ENCODE peak calls at places on chromosomes 1 and 21, in four cellular contexts. One of them, this sample, is unnamed.

GRCh38 chr21:43018519-43018918 is 44.2 kb downstream of the PKNOX1 start:
- DNase-seq in GM04503: no peak
- DNase-seq in HS-27A: no peak
- DNase-seq in skeletal muscle cell: no peak
- DNase-seq in this sample: no peak

GRCh38 chr21:33211732-33212131 is 18.0 kb upstream of the IFNAR2 start:
- DNase-seq in GM04503: no peak
- DNase-seq in HS-27A: no peak
- DNase-seq in skeletal muscle cell: no peak
- DNase-seq in this sample: no peak

GRCh38 chr1:93354749-93355148 is 9.0 kb downstream of the DR1 start:
- DNase-seq in GM04503: no peak
- DNase-seq in skeletal muscle cell: no peak
- DNase-seq in HS-27A: no peak
- DNase-seq in this sample: no peak

GRCh38 chr1:176800978-176801552 is 338.1 kb downstream of the PAPPA2 start:
- DNase-seq in skeletal muscle cell: no peak
- DNase-seq in GM04503: no peak
- DNase-seq in HS-27A: no peak
- DNase-seq in this sample: no peak

GRCh38 chr21:43696214-43696613 is 22.7 kb upstream of the PDXK start:
- DNase-seq in HS-27A: no peak
- DNase-seq in skeletal muscle cell: no peak
- DNase-seq in GM04503: no peak
- DNase-seq in this sample: no peak

GRCh38 chr1:25099343-25099951 is 132.9 kb downstream of the SYF2 start:
- DNase-seq in HS-27A: no peak
- DNase-seq in GM04503: no peak
- DNase-seq in skeletal muscle cell: no peak
- DNase-seq in this sample: no peak

GRCh38 chr1:52461821-52462220 is 57.4 kb downstream of the PRPF38A start:
- DNase-seq in GM04503: no peak
- DNase-seq in skeletal muscle cell: no peak
- DNase-seq in HS-27A: no peak
- DNase-seq in this sample: no peak

GRCh38 chr21:34818663-34819158 is 149.9 kb downstream of the CLIC6 start:
- DNase-seq in HS-27A: no peak
- DNase-seq in GM04503: no peak
- DNase-seq in skeletal muscle cell: no peak
- DNase-seq in this sample: no peak

GRCh38 chr1:21189906-21190500 is 13.3 kb upstream of the EIF4G3 start:
- DNase-seq in GM04503: no peak
- DNase-seq in skeletal muscle cell: no peak
- DNase-seq in HS-27A: no peak
- DNase-seq in this sample: no peak

GRCh38 chr21:36750579-36750959 is 51.7 kb downstream of the SIM2 start:
- DNase-seq in skeletal muscle cell: no peak
- DNase-seq in HS-27A: no peak
- DNase-seq in GM04503: no peak
- DNase-seq in this sample: no peak

GRCh38 chr1:78676347-78676982 is 26.8 kb downstream of the IFI44 start:
- DNase-seq in GM04503: no peak
- DNase-seq in skeletal muscle cell: peak; percentile 22
- DNase-seq in HS-27A: no peak
- DNase-seq in this sample: peak; percentile 65

GRCh38 chr1:15016526-15016925 is 137.0 kb upstream of the TMEM51 start:
- DNase-seq in HS-27A: no peak
- DNase-seq in skeletal muscle cell: no peak
- DNase-seq in GM04503: no peak
- DNase-seq in this sample: no peak

GRCh38 chr1:151455231-151455630 is 4.1 kb downstream of the POGZ start:
- DNase-seq in GM04503: no peak
- DNase-seq in HS-27A: no peak
- DNase-seq in skeletal muscle cell: no peak
- DNase-seq in this sample: no peak

GRCh38 chr1:193545171-193545570 is 358.8 kb upstream of the B3GALT2 start:
- DNase-seq in skeletal muscle cell: no peak
- DNase-seq in HS-27A: no peak
- DNase-seq in GM04503: no peak
- DNase-seq in this sample: no peak

GRCh38 chr1:243595527-243596206 is 254.4 kb downstream of the AKT3 start:
- DNase-seq in HS-27A: no peak
- DNase-seq in GM04503: no peak
- DNase-seq in skeletal muscle cell: peak; percentile 45
- DNase-seq in this sample: no peak

GRCh38 chr1:226708342-226708780 is 30.7 kb downstream of the ITPKB start:
- DNase-seq in skeletal muscle cell: peak; percentile 77
- DNase-seq in GM04503: peak; percentile 77
- DNase-seq in HS-27A: no peak
- DNase-seq in this sample: peak; percentile 79

GRCh38 chr1:107228704-107229103 is 87.9 kb downstream of the NTNG1 start:
- DNase-seq in HS-27A: no peak
- DNase-seq in GM04503: no peak
- DNase-seq in skeletal muscle cell: peak; percentile 13
- DNase-seq in this sample: peak; percentile 78

GRCh38 chr1:100353988-100354387 is 1.7 kb downstream of the CDC14A start:
- DNase-seq in skeletal muscle cell: no peak
- DNase-seq in GM04503: peak; percentile 30
- DNase-seq in HS-27A: peak; percentile 49
- DNase-seq in this sample: peak; percentile 88

GRCh38 chr1:52925571-52926005 is 1.5 kb upstream of the SCP2 start:
- DNase-seq in skeletal muscle cell: no peak
- DNase-seq in HS-27A: no peak
- DNase-seq in GM04503: no peak
- DNase-seq in this sample: peak; percentile 21

GRCh38 chr1:238982736-238983135 is 403.6 kb upstream of the CHRM3 start:
- DNase-seq in HS-27A: no peak
- DNase-seq in skeletal muscle cell: peak; percentile 25
- DNase-seq in GM04503: no peak
- DNase-seq in this sample: no peak

GRCh38 chr1:3674100-3675094 is 22.1 kb downstream of the TP73 start:
- DNase-seq in skeletal muscle cell: no peak
- DNase-seq in GM04503: no peak
- DNase-seq in HS-27A: no peak
- DNase-seq in this sample: peak; percentile 58

GRCh38 chr1:229509576-229509975 is 1.4 kb upstream of the NUP133 start:
- DNase-seq in GM04503: no peak
- DNase-seq in HS-27A: no peak
- DNase-seq in skeletal muscle cell: peak; percentile 18
- DNase-seq in this sample: peak; percentile 30

GRCh38 chr1:179883040-179883501 is 986 bp downstream of the TOR1AIP1 start:
- DNase-seq in HS-27A: no peak
- DNase-seq in skeletal muscle cell: no peak
- DNase-seq in GM04503: no peak
- DNase-seq in this sample: no peak

GRCh38 chr21:33866851-33867250 is 48.8 kb downstream of the ATP5PO start:
- DNase-seq in HS-27A: no peak
- DNase-seq in skeletal muscle cell: no peak
- DNase-seq in GM04503: no peak
- DNase-seq in this sample: peak; percentile 32

GRCh38 chr1:178818416-178818815 is 52.5 kb downstream of the ANGPTL1 start:
- DNase-seq in GM04503: peak; percentile 21
- DNase-seq in skeletal muscle cell: peak; percentile 11
- DNase-seq in HS-27A: no peak
- DNase-seq in this sample: no peak

GRCh38 chr21:39715804-39716397 is 29.1 kb upstream of the IGSF5 start:
- DNase-seq in skeletal muscle cell: no peak
- DNase-seq in HS-27A: peak; percentile 9
- DNase-seq in GM04503: no peak
- DNase-seq in this sample: peak; percentile 60

GRCh38 chr1:3900150-3900968 is at the start of gene C1orf174:
- DNase-seq in skeletal muscle cell: peak; percentile 96
- DNase-seq in GM04503: peak; percentile 86
- DNase-seq in HS-27A: peak; percentile 97
- DNase-seq in this sample: peak; percentile 98

GRCh38 chr1:53545663-53546408 is 86.6 kb downstream of the DMRTB1 start:
- DNase-seq in skeletal muscle cell: no peak
- DNase-seq in GM04503: no peak
- DNase-seq in HS-27A: no peak
- DNase-seq in this sample: no peak

GRCh38 chr1:32962248-32962896 is 2.2 kb downstream of the RNF19B start:
- DNase-seq in skeletal muscle cell: no peak
- DNase-seq in GM04503: no peak
- DNase-seq in HS-27A: no peak
- DNase-seq in this sample: peak; percentile 56

GRCh38 chr1:25001125-25001915 is 71.2 kb upstream of the RUNX3 start:
- DNase-seq in HS-27A: no peak
- DNase-seq in GM04503: no peak
- DNase-seq in skeletal muscle cell: no peak
- DNase-seq in this sample: no peak

GRCh38 chr1:32817815-32818786 is 648 bp downstream of the S100PBP start:
- DNase-seq in HS-27A: peak; percentile 60
- DNase-seq in GM04503: no peak
- DNase-seq in skeletal muscle cell: no peak
- DNase-seq in this sample: peak; percentile 78

This sample was measured in kidney tubule cell.